ENCODE peak calls at places on chromosomes 5 and 9, in nine cellular contexts. C is IMR-90, D is keratinocyte, X is neural crest cell, B is AG04450, I is tibial nerve, T is fibroblast of lung, J is A549, V is breast epithelium. E is an unnamed sample.
A peak's percentile ranks its signal among the peaks of the same experiment; 100 is the strongest.

GRCh38 chr5:133232011-133232410 is 180.2 kb downstream of the HSPA4 start:
- DNase-seq in C (no peak), D (no peak), X (no peak), B (no peak), I (no peak), T (no peak), J (no peak), V (no peak), E (no peak)

GRCh38 chr9:13431137-13431536 is 151.6 kb upstream of the MPDZ start:
- DNase-seq in C (no peak), D (no peak), X (no peak), B (no peak), I (no peak), T (no peak), J (no peak), V (no peak), E (no peak)

GRCh38 chr5:60334281-60334713 is 365.7 kb downstream of the DEPDC1B start:
- DNase-seq in C (peak; percentile 65), D (peak; percentile 28), X (no peak), B (no peak), I (no peak), T (peak; percentile 73), J (peak; percentile 29), V (no peak), E (no peak)

GRCh38 chr9:114388764-114389375 is 1.1 kb upstream of the AKNA start:
- DNase-seq in C (no peak), D (no peak), X (no peak), B (no peak), I (no peak), T (no peak), J (no peak), V (no peak), E (no peak)

GRCh38 chr9:80191108-80191507 is 619.3 kb downstream of the TLE4 start:
- DNase-seq in C (peak; percentile 57), D (no peak), X (no peak), B (peak; percentile 13), I (no peak), T (no peak), J (no peak), V (no peak), E (no peak)

GRCh38 chr5:43192558-43193170 is 639 bp downstream of the NIM1K start:
- DNase-seq in C (peak; percentile 27), D (no peak), X (peak; percentile 6), B (no peak), I (no peak), T (peak; percentile 39), J (no peak), V (no peak), E (peak; percentile 24)

GRCh38 chr5:75457691-75458090 is 53.7 kb downstream of the CERT1 start:
- DNase-seq in C (no peak), D (peak; percentile 17), X (no peak), B (no peak), I (no peak), T (no peak), J (no peak), V (no peak), E (no peak)

GRCh38 chr9:10678010-10678409 is 65.2 kb upstream of the PTPRD start:
- DNase-seq in C (no peak), D (no peak), X (no peak), B (no peak), I (no peak), T (no peak), J (no peak), V (no peak), E (no peak)

GRCh38 chr5:111756701-111757581 is at the start of gene NREP:
- DNase-seq in C (peak; percentile 97), D (peak; percentile 52), X (peak; percentile 62), B (peak; percentile 89), I (peak; percentile 80), T (peak; percentile 97), J (peak; percentile 91), V (peak; percentile 86), E (no peak)

GRCh38 chr5:1172670-1173404 is 28.6 kb upstream of the SLC6A19 start:
- DNase-seq in C (no peak), D (no peak), X (no peak), B (no peak), I (no peak), T (no peak), J (no peak), V (no peak), E (no peak)

GRCh38 chr5:173714551-173715428 is 98.3 kb upstream of the BOD1 start:
- DNase-seq in C (peak; percentile 93), D (peak; percentile 53), X (no peak), B (peak; percentile 52), I (no peak), T (peak; percentile 76), J (peak; percentile 53), V (no peak), E (no peak)

GRCh38 chr9:83505282-83505681 is 32.9 kb downstream of the FRMD3 start:
- DNase-seq in C (no peak), D (no peak), X (no peak), B (no peak), I (no peak), T (no peak), J (no peak), V (no peak), E (no peak)

GRCh38 chr5:136062563-136063274 is 33.9 kb downstream of the TGFBI start:
- DNase-seq in C (peak; percentile 45), D (peak; percentile 38), X (no peak), B (no peak), I (no peak), T (peak; percentile 69), J (peak; percentile 71), V (no peak), E (no peak)

GRCh38 chr5:9358961-9359686 is 186.8 kb downstream of the SEMA5A start:
- DNase-seq in C (peak; percentile 88), D (no peak), X (no peak), B (peak; percentile 71), I (no peak), T (peak; percentile 38), J (no peak), V (no peak), E (no peak)

GRCh38 chr9:14487547-14488185 is 173.7 kb upstream of the NFIB start:
- DNase-seq in C (no peak), D (no peak), X (no peak), B (no peak), I (no peak), T (no peak), J (no peak), V (no peak), E (no peak)

GRCh38 chr5:78509884-78510769 is 138.4 kb downstream of the LHFPL2 start:
- DNase-seq in C (no peak), D (no peak), X (peak; percentile 28), B (no peak), I (no peak), T (no peak), J (no peak), V (peak; percentile 67), E (peak; percentile 26)

DNA sequence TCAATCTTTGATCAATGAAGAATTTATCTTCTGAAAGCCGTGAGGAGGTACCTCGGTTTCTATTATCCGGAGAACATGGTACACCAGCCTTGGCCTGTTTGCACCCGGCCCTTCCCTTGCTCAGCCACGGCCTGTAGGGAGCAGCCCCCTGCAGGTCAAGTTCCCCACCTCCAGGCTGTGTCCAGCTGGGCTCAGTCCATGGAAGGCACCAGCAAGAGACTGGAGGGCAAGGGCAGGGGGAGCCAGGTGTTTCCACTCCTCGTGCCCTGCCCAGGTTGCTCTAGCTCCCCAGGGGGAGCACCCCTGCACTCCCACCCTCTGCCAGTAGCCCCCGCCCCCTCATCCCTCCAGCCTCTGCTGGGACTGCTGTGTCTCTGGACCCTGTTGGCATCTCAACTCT is 87.3 kb upstream of the ADAMTS2 start:
- DNase-seq in C (no peak), D (no peak), X (no peak), B (no peak), I (no peak), T (no peak), J (no peak), V (no peak), E (no peak)
- TF ChIP-seq CTCF in C (no peak), D (no peak), X (no peak), B (no peak), I (no peak), T (no peak), J (no peak), V (no peak), E (no peak)

DNA sequence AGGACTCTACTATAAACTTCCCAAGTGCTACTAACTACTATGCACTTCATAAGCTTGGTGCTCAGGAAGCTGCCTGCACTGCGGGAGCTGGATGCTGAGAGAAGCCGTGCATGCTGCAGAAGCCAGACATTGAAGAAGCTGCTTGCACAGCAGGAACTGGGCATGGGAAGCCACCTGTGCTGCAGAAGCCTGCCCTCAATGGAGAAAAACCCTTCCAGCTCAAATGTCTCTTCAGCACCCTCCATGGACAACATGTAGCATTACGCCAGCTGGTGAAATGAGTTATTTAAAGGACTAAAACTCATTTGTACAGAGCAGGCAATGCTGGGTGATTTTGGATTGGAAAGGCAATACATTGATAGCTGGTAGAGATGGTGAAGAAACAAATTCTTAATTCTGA is 247.2 kb downstream of the KIF4B start:
- DNase-seq in C (no peak), D (no peak), X (no peak), B (no peak), I (no peak), T (no peak), J (peak; percentile 28), V (no peak), E (no peak)
- TF ChIP-seq CTCF in C (no peak), D (peak; percentile 64), X (peak; percentile 43), B (no peak), I (no peak), T (no peak), J (no peak), V (no peak), E (no peak)

DNA sequence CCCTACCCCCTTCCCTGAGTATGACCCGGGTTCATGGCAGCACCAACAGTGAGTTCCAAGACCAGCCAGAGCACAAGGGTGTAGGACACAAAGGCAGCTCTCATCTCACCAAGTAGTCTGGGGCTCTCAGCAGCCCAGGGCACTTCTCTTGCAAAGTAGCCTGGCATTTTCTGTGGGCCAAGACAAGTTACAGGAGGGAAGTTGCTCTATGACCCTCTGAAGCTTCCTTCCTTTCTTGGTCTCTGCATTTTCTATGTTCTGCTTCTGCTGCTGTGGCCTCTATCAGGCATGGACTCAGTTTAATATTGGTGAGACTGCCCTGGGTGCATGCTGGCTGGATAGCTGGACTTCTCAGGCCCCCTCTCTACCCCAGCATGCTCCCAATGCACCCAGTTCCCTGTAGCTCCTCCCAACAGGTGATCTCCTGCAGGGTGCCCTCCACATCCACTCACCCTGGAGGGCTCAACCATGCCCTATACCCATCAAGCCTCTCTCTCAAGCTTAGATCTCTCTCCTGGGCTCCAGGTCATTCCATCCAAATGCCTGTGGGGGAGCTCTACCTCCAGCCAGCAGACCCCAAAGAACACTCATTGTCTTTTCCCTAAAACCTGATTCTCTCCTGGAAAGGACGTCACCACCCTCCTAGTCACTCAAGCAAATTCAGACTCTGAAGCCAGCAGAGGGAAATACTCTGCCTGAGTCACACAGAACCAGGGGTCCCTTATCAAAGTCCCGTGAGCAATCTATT is 13.9 kb downstream of the TBC1D2 start:
- DNase-seq in C (no peak), D (no peak), X (no peak), B (no peak), I (no peak), T (no peak), J (no peak), V (no peak), E (no peak)
- TF ChIP-seq CTCF in C (no peak), D (no peak), X (no peak), B (no peak), I (no peak), T (no peak), J (no peak), V (no peak), E (no peak)

DNA sequence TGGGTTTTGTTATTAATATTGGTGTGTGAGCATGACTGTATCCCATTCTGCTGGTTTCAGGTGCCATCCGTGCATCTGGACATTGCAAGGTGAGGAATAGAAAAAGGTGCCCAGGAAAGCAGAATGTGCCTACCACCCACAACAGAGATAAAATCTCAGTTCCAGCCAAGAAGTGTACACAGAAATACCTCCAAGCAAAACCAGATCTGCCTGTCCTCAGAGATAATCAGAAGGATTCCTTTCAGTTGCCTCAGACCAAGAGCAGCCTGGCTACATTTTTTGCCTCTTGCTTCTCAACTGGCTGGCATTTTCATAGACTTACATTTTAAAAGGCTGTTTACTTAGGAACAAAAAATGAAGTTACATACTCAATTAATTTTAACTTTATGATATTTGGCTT is 12.1 kb upstream of the ABLIM3 start:
- DNase-seq in C (peak; percentile 59), D (no peak), X (no peak), B (no peak), I (no peak), T (no peak), J (no peak), V (no peak), E (no peak)
- TF ChIP-seq CTCF in C (no peak), D (no peak), X (no peak), B (no peak), I (no peak), T (no peak), J (no peak), V (no peak), E (no peak)